ENCODE peak calls at places on chromosome 18, in ten cellular contexts. K is ovary, T is endothelial cell of umbilical vein, Z is thyroid gland, I is Peyer's patch, W is GM12878, V is erythroblast, D is IMR-90, Y is lower leg skin, R is HepG2. B is an unnamed sample.

GRCh38 chr18:22999212-22999611 is 66.1 kb downstream of the RBBP8 start:
- DNase-seq in Z (no peak), K (no peak), I (no peak), Y (no peak), V (no peak), R (no peak), D (peak), T (peak), W (no peak), B (no peak)

GRCh38 chr18:37266290-37266689 is 299.3 kb downstream of the CELF4 start:
- DNase-seq in Z (no peak), I (no peak), W (no peak), D (no peak), V (no peak), R (no peak), Y (no peak), T (no peak), K (no peak), B (no peak)

GRCh38 chr18:65788373-65788772 is 37.6 kb downstream of the CDH7 start:
- DNase-seq in V (no peak), I (no peak), K (no peak), W (no peak), T (no peak), R (peak), Y (no peak), D (no peak), Z (no peak), B (no peak)

GRCh38 chr18:37476182-37476581 is 89.4 kb downstream of the CELF4 start:
- DNase-seq in D (peak), Y (no peak), V (peak), T (peak), I (no peak), W (no peak), R (peak), K (no peak), Z (peak), B (no peak)

GRCh38 chr18:58362027-58362575 is 266.8 kb downstream of the ALPK2 start:
- DNase-seq in R (no peak), Z (peak), V (no peak), I (no peak), T (peak), D (peak), Y (no peak), W (no peak), K (no peak), B (peak)

GRCh38 chr18:45166341-45167108 is 448.8 kb upstream of the SLC14A2 start:
- DNase-seq in T (no peak), D (peak), V (no peak), I (peak), R (no peak), W (no peak), Y (no peak), Z (peak), K (no peak), B (no peak)

GRCh38 chr18:37608876-37609275 is 43.3 kb upstream of the CELF4 start:
- DNase-seq in Z (no peak), R (no peak), I (no peak), V (no peak), K (no peak), W (no peak), T (no peak), D (no peak), Y (peak), B (no peak)

GRCh38 chr18:65725421-65726050 is 25.3 kb upstream of the CDH7 start:
- DNase-seq in R (peak), V (peak), T (no peak), K (no peak), I (peak), D (no peak), Y (no peak), W (no peak), Z (peak), B (no peak)

GRCh38 chr18:23992941-23993280 is 21.6 kb upstream of the TTC39C start:
- DNase-seq in Z (no peak), T (no peak), Y (no peak), D (no peak), V (no peak), I (no peak), K (no peak), R (no peak), W (no peak), B (no peak)

GRCh38 chr18:25830787-25831186 is 259.6 kb downstream of the SS18 start:
- DNase-seq in K (peak), T (peak), D (peak), Y (no peak), Z (peak), R (peak), I (no peak), V (no peak), W (no peak), B (no peak)

GRCh38 chr18:59671533-59671932 is 25.7 kb downstream of the CCBE1 start:
- DNase-seq in K (no peak), I (no peak), D (no peak), V (no peak), Y (no peak), Z (no peak), R (no peak), T (no peak), W (no peak), B (no peak)

GRCh38 chr18:77223653-77224052 is 26.0 kb upstream of the GALR1 start:
- DNase-seq in K (no peak), I (no peak), W (no peak), Y (no peak), V (no peak), Z (no peak), T (no peak), D (peak), R (no peak), B (no peak)

GRCh38 chr18:52716926-52717325 is 376.9 kb downstream of the DCC start:
- DNase-seq in D (peak), W (no peak), Y (no peak), T (no peak), Z (peak), I (peak), R (peak), V (no peak), K (peak), B (peak)

GRCh38 chr18:45050712-45051639 is 370.3 kb downstream of the SETBP1 start:
- DNase-seq in Y (no peak), D (peak), V (no peak), W (no peak), T (peak), Z (no peak), R (no peak), K (no peak), I (no peak), B (no peak)

DNA sequence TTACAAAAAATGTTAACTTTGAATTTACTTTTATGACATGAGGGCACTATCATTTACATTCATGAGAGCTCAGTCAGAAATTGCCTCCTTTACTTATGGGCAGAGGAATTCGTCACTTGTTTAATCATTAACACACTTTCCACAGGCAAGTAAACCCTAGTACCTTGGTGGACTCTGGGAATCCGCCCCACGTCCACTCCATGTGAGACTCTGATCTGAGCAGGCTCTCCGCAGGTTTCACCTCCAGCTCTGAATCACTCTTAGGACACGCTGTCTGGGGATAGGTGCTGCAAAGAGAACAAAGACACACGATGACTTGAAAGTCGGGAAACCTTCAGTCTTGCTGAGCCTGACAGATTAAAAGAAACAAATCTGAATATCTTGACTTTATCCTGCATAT is 73.6 kb downstream of the LPIN2 start:
- DNase-seq in Y (no peak), Z (no peak), D (no peak), W (no peak), K (no peak), I (peak), T (no peak), V (no peak), R (peak), B (no peak)
- TF ChIP-seq POLR2A in Y (no peak), Z (no peak), D (no peak), W (no peak), K (no peak), I (no peak), T (no peak), V (no peak), R (peak), B (no peak)

GRCh38 chr18:8601277-8602032 is 7.8 kb upstream of the RAB12 start:
- DNase-seq in T (no peak), V (no peak), D (no peak), I (no peak), W (peak), Z (no peak), K (no peak), Y (no peak), R (no peak), B (no peak)

GRCh38 chr18:8605974-8606373 is 3.3 kb upstream of the RAB12 start:
- DNase-seq in V (no peak), R (no peak), Y (no peak), K (no peak), Z (no peak), W (peak), D (no peak), T (no peak), I (no peak), B (no peak)

GRCh38 chr18:8602040-8602439 is 7.2 kb upstream of the RAB12 start:
- DNase-seq in I (no peak), D (no peak), Y (no peak), W (no peak), V (peak), T (no peak), R (no peak), K (no peak), Z (no peak), B (no peak)

GRCh38 chr18:8602557-8602956 is 6.7 kb upstream of the RAB12 start:
- DNase-seq in R (no peak), D (no peak), W (no peak), T (no peak), Z (no peak), V (no peak), Y (no peak), I (no peak), K (no peak), B (no peak)

GRCh38 chr18:8603663-8604520 is 5.3 kb upstream of the RAB12 start:
- DNase-seq in K (no peak), Y (no peak), D (no peak), W (peak), R (no peak), I (no peak), T (no peak), V (no peak), Z (no peak), B (no peak)
- TF ChIP-seq POLR2A in K (no peak), Y (no peak), D (no peak), W (no peak), R (no peak), I (no peak), T (no peak), V (no peak), Z (no peak), B (no peak)

GRCh38 chr18:3652380-3653262 is 202.6 kb downstream of the TGIF1 start:
- DNase-seq in Z (no peak), R (peak), K (peak), T (peak), Y (peak), D (peak), V (peak), I (peak), W (no peak), B (peak)
- TF ChIP-seq POLR2A in Z (no peak), R (peak), K (no peak), T (no peak), Y (no peak), D (peak), V (peak), I (no peak), W (no peak), B (peak)

DNA sequence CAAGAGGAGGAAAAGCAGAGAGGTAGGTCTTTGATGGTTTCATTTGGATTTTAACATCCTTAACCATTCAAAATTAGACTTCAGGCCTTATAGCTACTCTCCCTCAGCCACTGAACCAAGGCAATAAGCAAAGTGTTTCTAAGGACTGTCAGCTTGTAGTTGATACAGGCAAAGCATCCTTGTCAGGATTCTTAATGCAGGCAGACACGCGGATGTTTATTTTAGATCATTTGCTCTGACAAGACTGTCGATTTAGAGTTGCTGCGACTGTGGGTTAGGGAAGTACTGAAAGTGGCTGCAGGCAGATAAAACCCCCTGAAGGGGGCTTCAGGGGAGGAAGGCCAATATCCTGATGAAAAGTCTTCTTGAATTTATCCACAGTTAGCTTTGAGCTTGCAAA is 46.6 kb downstream of the CDH20 start:
- DNase-seq in D (no peak), K (no peak), V (no peak), T (no peak), R (no peak), Z (no peak), W (no peak), I (no peak), Y (no peak), B (no peak)
- TF ChIP-seq POLR2A in D (no peak), K (no peak), V (no peak), T (no peak), R (no peak), Z (no peak), W (no peak), I (no peak), Y (no peak), B (no peak)

DNA sequence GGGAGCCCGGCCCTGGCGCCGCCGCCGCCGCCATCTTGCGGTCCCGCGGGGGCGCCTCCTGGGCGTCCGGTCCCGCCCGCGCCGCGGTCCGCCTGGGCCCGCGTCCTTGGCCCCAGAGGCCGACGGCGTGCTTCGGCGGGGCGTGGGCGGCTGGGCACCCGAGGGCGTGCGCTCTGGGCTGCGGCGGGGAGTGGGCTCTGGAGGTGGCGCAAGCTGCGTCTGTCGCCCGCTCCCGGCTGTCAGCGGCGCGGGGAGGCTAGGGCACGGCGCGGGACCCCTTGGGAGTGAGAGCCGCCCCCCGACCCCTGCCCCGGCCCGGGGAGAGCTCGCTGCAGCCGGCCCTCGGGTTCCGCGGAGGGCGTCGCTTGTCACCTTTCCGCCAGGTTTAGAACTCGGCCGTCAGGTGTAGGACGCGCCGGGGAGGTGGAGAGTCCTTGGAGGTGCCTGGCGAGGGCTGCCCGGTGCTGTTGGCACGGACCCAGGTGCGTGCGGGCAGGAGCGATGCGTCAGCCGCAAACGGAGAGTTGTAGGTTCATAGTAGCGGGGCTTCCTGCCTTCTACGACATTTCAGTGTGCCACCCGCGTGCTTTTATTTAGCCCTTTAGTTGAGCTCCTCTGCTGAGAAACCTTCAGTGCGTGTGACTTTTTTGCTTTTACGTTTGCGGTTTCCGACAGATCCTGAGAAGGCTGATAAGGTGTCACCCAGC is 921 bp downstream of the VAPA start:
- DNase-seq in Z (peak), D (peak), T (peak), I (peak), V (peak), K (peak), R (peak), Y (peak), W (no peak), B (peak)
- TF ChIP-seq POLR2A in Z (no peak), D (peak), T (peak), I (peak), V (peak), K (no peak), R (no peak), Y (no peak), W (no peak), B (no peak)

GRCh38 chr18:35912332-35912731 is 60.1 kb upstream of the RMP24 start:
- DNase-seq in D (no peak), T (no peak), Z (no peak), V (no peak), K (no peak), Y (no peak), W (no peak), I (no peak), R (no peak), B (no peak)
- TF ChIP-seq POLR2A in D (no peak), T (no peak), Z (no peak), V (no peak), K (no peak), Y (no peak), W (no peak), I (no peak), R (no peak), B (no peak)

GRCh38 chr18:13374096-13374467 is 155.5 kb downstream of the LDLRAD4 start:
- DNase-seq in R (no peak), K (no peak), T (no peak), D (no peak), I (no peak), Y (no peak), Z (no peak), W (no peak), V (no peak), B (no peak)

GRCh38 chr18:13376298-13376840 is 157.8 kb downstream of the LDLRAD4 start:
- DNase-seq in W (no peak), Y (peak), K (no peak), I (no peak), T (no peak), Z (no peak), R (no peak), D (no peak), V (no peak), B (no peak)

GRCh38 chr18:13376841-13377351 is 158.3 kb downstream of the LDLRAD4 start:
- DNase-seq in I (peak), Z (no peak), V (no peak), Y (peak), R (no peak), D (no peak), W (no peak), T (no peak), K (no peak), B (no peak)

GRCh38 chr18:13374468-13375301 is 156.1 kb downstream of the LDLRAD4 start:
- DNase-seq in V (no peak), T (no peak), K (no peak), I (no peak), Y (peak), Z (no peak), D (no peak), W (no peak), R (no peak), B (peak)

DNA sequence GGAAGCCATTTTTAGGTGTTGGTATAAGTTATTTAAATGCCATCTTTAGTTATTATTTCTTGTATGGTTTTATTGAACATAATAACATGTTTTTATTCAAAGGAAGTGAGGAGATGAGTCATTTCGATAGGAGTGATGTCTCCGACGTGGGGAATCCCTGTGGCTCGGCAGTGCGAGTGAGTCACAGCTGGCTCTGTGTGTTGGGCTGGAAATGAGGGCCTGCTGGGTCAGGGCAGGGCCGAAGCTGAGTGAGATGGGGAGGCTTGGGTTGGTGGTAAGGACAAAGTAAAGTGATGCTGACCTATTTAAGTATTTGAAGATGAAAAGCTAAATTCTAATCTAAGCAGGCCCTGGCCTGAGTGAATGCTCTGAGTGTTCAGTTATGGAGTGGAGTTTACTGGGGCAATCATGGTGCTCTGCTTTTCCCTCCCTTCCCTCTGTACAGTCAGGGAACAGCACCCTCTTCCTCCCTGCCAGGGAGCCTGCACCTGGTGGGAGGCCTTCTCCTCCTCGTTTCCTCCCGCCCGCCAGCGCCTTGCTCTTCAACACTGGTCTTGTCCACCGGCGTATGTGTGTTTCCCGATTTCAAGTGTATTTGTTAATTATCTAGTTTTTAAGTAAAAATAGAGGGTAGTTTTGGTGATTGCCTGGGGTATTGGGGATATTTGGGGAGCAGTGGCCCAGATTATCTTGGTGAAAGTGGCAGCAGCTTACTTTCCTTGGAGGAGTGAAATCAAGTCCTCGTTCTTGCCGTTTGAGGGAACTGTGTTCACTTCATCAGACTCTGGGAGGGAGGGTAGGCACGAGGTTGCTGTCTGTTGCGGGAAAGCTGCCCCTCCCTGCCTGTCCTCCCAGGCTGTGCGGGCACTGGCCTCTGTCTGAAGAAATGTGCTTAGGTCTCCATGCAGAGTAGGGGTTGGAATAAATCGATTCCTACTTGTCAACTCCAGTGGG is 157.0 kb downstream of the LDLRAD4 start:
- DNase-seq in Z (no peak), I (peak), K (peak), T (peak), W (peak), D (peak), R (no peak), Y (peak), V (no peak), B (peak)
- TF ChIP-seq POLR2A in Z (no peak), I (no peak), K (no peak), T (no peak), W (no peak), D (no peak), R (no peak), Y (no peak), V (no peak), B (no peak)

B was measured in H54.